ENCODE peak calls at places on chromosomes 2 and 18, in four cellular contexts. T is GM12878, M is tibial nerve, Z is esophagus muscularis mucosa. R is an unnamed sample.
A peak's percentile ranks its signal among the peaks of the same experiment; 100 is the strongest.

GRCh38 chr18:79597176-79598045 is 82.2 kb upstream of the CTDP1 start:
- DNase-seq in T (no peak), M (no peak), Z (no peak), R (no peak)

GRCh38 chr2:241064008-241064801 is 37.9 kb downstream of the MTERF4 start:
- DNase-seq in T (no peak), M (no peak), Z (no peak), R (peak; percentile 66)

GRCh38 chr18:48781041-48781989 is 169.4 kb downstream of the SMAD7 start:
- DNase-seq in T (no peak), M (peak; percentile 40), Z (peak; percentile 93), R (peak; percentile 84)

GRCh38 chr18:53941601-53942335 is 282.7 kb downstream of the MBD2 start:
- DNase-seq in T (no peak), M (no peak), Z (no peak), R (no peak)

GRCh38 chr2:80102026-80102425 is 202.5 kb downstream of the LRRTM1 start:
- DNase-seq in T (no peak), M (no peak), Z (no peak), R (no peak)

GRCh38 chr2:96802281-96802595 is 13.8 kb upstream of the CNNM3 start:
- DNase-seq in T (no peak), M (no peak), Z (no peak), R (no peak)

GRCh38 chr2:201882353-201883095 is 76.2 kb downstream of the CDK15 start:
- DNase-seq in T (no peak), M (no peak), Z (no peak), R (peak; percentile 79)

GRCh38 chr2:101751875-101752619 is 54.5 kb downstream of the MAP4K4 start:
- DNase-seq in T (peak; percentile 66), M (no peak), Z (no peak), R (no peak)

GRCh38 chr18:75253784-75254183 is 43.2 kb downstream of the TSHZ1 start:
- DNase-seq in T (no peak), M (no peak), Z (no peak), R (no peak)

GRCh38 chr18:75215663-75216062 is 5.1 kb downstream of the TSHZ1 start:
- DNase-seq in T (no peak), M (no peak), Z (peak; percentile 82), R (no peak)

GRCh38 chr2:18630101-18630500 is 40.7 kb upstream of the NT5C1B start:
- DNase-seq in T (no peak), M (no peak), Z (no peak), R (no peak)

GRCh38 chr2:146143971-146144370 is 1624.1 kb upstream of the ZEB2 start:
- DNase-seq in T (no peak), M (no peak), Z (no peak), R (no peak)

GRCh38 chr2:46812381-46813024 is 103.1 kb downstream of the MCFD2 start:
- DNase-seq in T (no peak), M (peak; percentile 62), Z (peak; percentile 93), R (no peak)

GRCh38 chr18:59056706-59057492 is 82.8 kb upstream of the SEC11C start:
- DNase-seq in T (no peak), M (peak; percentile 33), Z (no peak), R (no peak)

GRCh38 chr2:52390651-52391050 is 1358.7 kb upstream of the NRXN1 start:
- DNase-seq in T (no peak), M (no peak), Z (no peak), R (no peak)

GRCh38 chr2:133421516-133422324 is 146.5 kb downstream of the NCKAP5 start:
- DNase-seq in T (peak; percentile 61), M (no peak), Z (no peak), R (no peak)

GRCh38 chr2:203814661-203815540 is 52.7 kb upstream of the CTLA4 start:
- DNase-seq in T (no peak), M (no peak), Z (peak; percentile 89), R (no peak)

GRCh38 chr18:23822590-23823385 is 133.5 kb downstream of the LAMA3 start:
- DNase-seq in T (no peak), M (no peak), Z (peak; percentile 31), R (no peak)

GRCh38 chr2:126885701-126886121 is 13.0 kb upstream of the TEX51 start:
- DNase-seq in T (no peak), M (peak; percentile 9), Z (no peak), R (no peak)

GRCh38 chr18:2985628-2986027 is 27.3 kb downstream of the LPIN2 start:
- DNase-seq in T (no peak), M (no peak), Z (no peak), R (no peak)

GRCh38 chr2:100518801-100519200 is 44.0 kb upstream of the PDCL3 start:
- DNase-seq in T (no peak), M (no peak), Z (no peak), R (no peak)

GRCh38 chr2:190354003-190354690 is 10.8 kb downstream of the INPP1 start:
- DNase-seq in T (no peak), M (no peak), Z (no peak), R (no peak)

GRCh38 chr18:51330148-51330547 is 132.7 kb upstream of the MEX3C start:
- DNase-seq in T (no peak), M (no peak), Z (no peak), R (no peak)

GRCh38 chr18:21331094-21331493 is 89.1 kb downstream of the GREB1L start:
- DNase-seq in T (no peak), M (no peak), Z (no peak), R (no peak)

GRCh38 chr18:28689591-28689990 is 512.7 kb upstream of the CDH2 start:
- DNase-seq in T (no peak), M (no peak), Z (no peak), R (no peak)
- TF ChIP-seq EP300 in T (no peak), M (no peak), Z (no peak), R (no peak)

DNA sequence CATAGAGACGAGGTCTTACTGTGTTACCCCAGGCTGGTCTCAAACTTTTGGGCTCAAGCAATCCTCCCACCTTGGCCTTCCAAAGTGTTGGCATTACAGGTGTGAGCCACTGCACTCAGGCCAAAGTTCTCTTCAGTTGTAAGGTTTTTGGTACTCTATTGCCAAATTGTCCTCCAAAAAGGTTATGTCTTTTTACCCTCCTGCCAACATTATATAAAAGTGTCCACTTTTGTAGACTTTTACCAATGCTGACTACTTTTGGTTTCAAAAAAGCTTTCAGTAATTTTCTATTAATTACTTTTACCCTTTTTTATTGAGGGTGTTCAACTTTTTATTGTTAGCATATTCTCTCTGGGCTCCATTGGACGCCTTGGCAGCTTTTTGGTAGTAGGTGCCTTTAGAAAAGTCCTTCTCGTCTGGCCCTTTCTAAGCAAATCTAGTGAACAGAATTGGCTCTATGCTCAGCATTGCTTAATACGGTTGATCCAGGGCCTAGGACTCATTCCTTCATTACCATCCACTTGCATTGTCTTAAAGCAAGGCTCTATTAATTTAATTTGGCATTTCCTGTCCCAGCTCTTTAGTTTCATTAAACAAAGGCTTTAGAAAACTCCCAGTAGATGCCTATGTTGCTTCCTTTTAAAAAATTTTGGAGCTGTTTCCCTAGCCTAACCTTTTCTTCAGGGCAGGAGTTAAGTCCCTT is 16.7 kb upstream of the IL1A start:
- DNase-seq in T (no peak), M (no peak), Z (no peak), R (no peak)
- H3K4me1 ChIP-seq in T (peaks cover 19% of the 10 kb centered on the region), M (no peaks in the 10 kb centered on the region), Z (no peaks in the 10 kb centered on the region), R (peaks cover 4% of the 10 kb centered on the region)

GRCh38 chr2:30707304-30707903 is 99.8 kb downstream of the CAPN13 start:
- DNase-seq in T (no peak), M (no peak), Z (peak; percentile 50), R (no peak)
- TF ChIP-seq CTCF in T (no peak), M (no peak), Z (no peak), R (no peak)

GRCh38 chr2:37414470-37414949 is 70.1 kb downstream of the QPCT start:
- DNase-seq in T (peak; percentile 53), M (no peak), Z (no peak), R (no peak)
- TF ChIP-seq EP300 in T (no peak), M (no peak), Z (no peak), R (no peak)

DNA sequence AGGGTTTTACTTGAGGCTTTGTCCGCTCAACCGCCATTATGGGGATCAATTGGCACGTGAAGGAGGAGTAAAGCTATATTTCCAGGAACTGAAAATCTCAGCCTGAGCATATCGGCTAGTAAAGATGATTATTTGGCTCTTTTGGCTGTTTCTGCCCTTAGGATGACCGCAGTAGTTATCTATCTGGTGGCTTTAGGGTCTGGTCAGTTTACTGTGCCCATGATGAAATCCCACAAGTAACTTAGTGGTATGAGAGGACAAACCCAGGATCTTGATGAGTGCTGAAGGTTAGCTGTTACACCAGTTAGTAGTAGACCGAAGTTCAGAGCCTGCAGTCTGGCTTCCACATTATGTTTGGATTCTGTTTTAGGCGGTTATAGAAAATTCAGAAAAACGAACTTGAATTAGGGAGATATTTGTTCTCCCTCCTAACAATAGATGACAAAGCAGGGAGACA is 1.2 kb downstream of the MAT2A start:
- DNase-seq in T (no peak), M (no peak), Z (no peak), R (no peak)
- H3K4me1 ChIP-seq in T (no peaks in the 10 kb centered on the region), M (peaks cover 53% of the 10 kb centered on the region), Z (peaks cover 77% of the 10 kb centered on the region), R (peaks cover 65% of the 10 kb centered on the region)

GRCh38 chr2:238573065-238573778 is 146.5 kb downstream of the ASB1 start:
- DNase-seq in T (no peak), M (no peak), Z (no peak), R (no peak)
- TF ChIP-seq CTCF in T (peak; percentile 56), M (no peak), Z (no peak), R (no peak)

GRCh38 chr2:135942936-135943688 is 42.3 kb downstream of the DARS1 start:
- DNase-seq in T (no peak), M (no peak), Z (no peak), R (no peak)
- TF ChIP-seq EP300 in T (no peak), M (no peak), Z (no peak), R (no peak)